ENCODE peak calls at places on chromosomes 5 and 9, in four cellular contexts. G is HFFc6, S is COR-L47, P is T-cell. O is an unnamed sample.

GRCh38 chr5:83837261-83837894 is 116.7 kb upstream of the HAPLN1 start:
- DNase-seq in P (no peak), G (no peak), S (no peak), O (no peak)

GRCh38 chr5:147704544-147704943 is 78.0 kb downstream of the JAKMIP2 start:
- DNase-seq in P (no peak), G (no peak), S (no peak), O (no peak)

GRCh38 chr9:33233659-33234335 is 6.2 kb upstream of the SPINK4 start:
- DNase-seq in G (peak), S (peak), P (no peak), O (no peak)

GRCh38 chr9:70263421-70263820 is 4.6 kb downstream of the SMC5 start:
- DNase-seq in S (no peak), P (no peak), G (peak), O (no peak)

GRCh38 chr9:121962421-121962820 is 130.7 kb downstream of the TTLL11 start:
- DNase-seq in G (peak), S (no peak), P (no peak), O (no peak)

GRCh38 chr9:122228906-122229837 is at the start of gene LHX6:
- DNase-seq in G (peak), P (no peak), S (no peak), O (no peak)

GRCh38 chr9:70802758-70803436 is 318.5 kb downstream of the TRPM3 start:
- DNase-seq in P (no peak), G (no peak), S (no peak), O (no peak)

GRCh38 chr5:116754556-116754955 is 179.9 kb upstream of the SEMA6A start:
- DNase-seq in S (no peak), G (no peak), P (no peak), O (no peak)

GRCh38 chr9:129567842-129568559 is 52.9 kb downstream of the C9orf50 start:
- DNase-seq in S (no peak), G (peak), P (no peak), O (no peak)

GRCh38 chr5:107864793-107865192 is 194.1 kb upstream of the EFNA5 start:
- DNase-seq in P (no peak), G (no peak), S (no peak), O (no peak)

GRCh38 chr9:130688070-130688469 is 5.5 kb upstream of the EXOSC2 start:
- DNase-seq in P (no peak), G (no peak), S (no peak), O (no peak)

GRCh38 chr5:142823176-142823575 is 53.0 kb downstream of the ARHGAP26 start:
- DNase-seq in G (no peak), P (no peak), S (no peak), O (no peak)

GRCh38 chr5:157046041-157046440 is 12.9 kb downstream of the HAVCR1 start:
- DNase-seq in G (no peak), P (no peak), S (no peak), O (no peak)

GRCh38 chr5:142096382-142096781 is 12.2 kb upstream of the NDFIP1 start:
- DNase-seq in S (no peak), P (no peak), G (no peak), O (peak)

GRCh38 chr5:157827429-157827828 is 31.5 kb downstream of the CLINT1 start:
- DNase-seq in P (no peak), S (no peak), G (no peak), O (no peak)

GRCh38 chr5:59560553-59560952 is 333.0 kb downstream of the PDE4D start:
- DNase-seq in S (peak), P (no peak), G (no peak), O (no peak)

GRCh38 chr9:419571-420156 is 205.0 kb downstream of the DOCK8 start:
- DNase-seq in S (no peak), P (no peak), G (peak), O (no peak)

GRCh38 chr9:126516936-126517750 is 96.6 kb upstream of the LMX1B start:
- DNase-seq in S (no peak), P (no peak), G (peak), O (peak)

GRCh38 chr9:69768716-69769115 is 8.9 kb upstream of the PTAR1 start:
- DNase-seq in G (peak), S (no peak), P (no peak), O (no peak)

GRCh38 chr5:142181096-142181495 is 72.5 kb downstream of the NDFIP1 start:
- DNase-seq in P (no peak), G (no peak), S (no peak), O (no peak)

GRCh38 chr5:37015795-37016666 is 139.5 kb downstream of the NIPBL start:
- DNase-seq in G (peak), P (no peak), S (no peak), O (no peak)

GRCh38 chr9:91778031-91778430 is 172.0 kb downstream of the ROR2 start:
- DNase-seq in S (no peak), P (no peak), G (no peak), O (no peak)

GRCh38 chr9:110769667-110770066 is 101.1 kb downstream of the MUSK start:
- DNase-seq in G (peak), P (no peak), S (no peak), O (no peak)

GRCh38 chr5:51131266-51131665 is 252.0 kb upstream of the ISL1 start:
- DNase-seq in S (no peak), G (no peak), P (no peak), O (no peak)

GRCh38 chr5:76737131-76737556 is 21.2 kb downstream of the F2R start:
- DNase-seq in S (no peak), P (no peak), G (no peak), O (no peak)

GRCh38 chr5:163705983-163706771 is 200.8 kb downstream of the MAT2B start:
- DNase-seq in P (no peak), S (no peak), G (peak), O (no peak)

GRCh38 chr5:177538876-177539275 is 15.5 kb downstream of the FAM193B start:
- DNase-seq in S (no peak), P (no peak), G (no peak), O (no peak)

GRCh38 chr9:107465467-107466451 is 23.8 kb downstream of the KLF4 start:
- DNase-seq in S (no peak), P (no peak), G (no peak), O (no peak)

GRCh38 chr9:76989501-76989900 is 30.0 kb upstream of the FOXB2 start:
- DNase-seq in P (no peak), S (no peak), G (no peak), O (no peak)

GRCh38 chr9:128552744-128553221 is 396 bp downstream of the SPTAN1 start:
- DNase-seq in P (no peak), S (peak), G (no peak), O (no peak)

GRCh38 chr5:67262202-67262601 is 65.6 kb upstream of the CD180 start:
- DNase-seq in S (no peak), G (no peak), P (no peak), O (no peak)

GRCh38 chr9:116377179-116377790 is 223.7 kb downstream of the PAPPA start:
- DNase-seq in S (no peak), P (no peak), G (peak), O (no peak)

GRCh38 chr9:76759726-76760125 is 4.5 kb upstream of the PCA3 start:
- DNase-seq in P (no peak), G (no peak), S (peak), O (no peak)

GRCh38 chr9:116549061-116549664 is 137.9 kb upstream of the TRIM32 start:
- DNase-seq in G (peak), S (no peak), P (no peak), O (no peak)

GRCh38 chr9:118962426-118962825 is 406.8 kb downstream of the BRINP1 start:
- DNase-seq in S (no peak), P (no peak), G (no peak), O (no peak)

GRCh38 chr9:35254237-35254636 is 92.4 kb downstream of the UNC13B start:
- DNase-seq in G (no peak), S (peak), P (no peak), O (no peak)

O was measured in naive thymus-derived CD8-positive, alpha-beta T cell.